ENCODE peak calls at places on chromosomes 2 and 18, in six cellular contexts. U is mesendoderm, O is foreskin fibroblast, H is astrocyte of the spinal cord, X is fibroblast of villous mesenchyme, T is SJSA1. S is an unnamed sample.
A peak's percentile ranks its signal among the peaks of the same experiment; 100 is the strongest.

GRCh38 chr2:237178396-237178795 is 92.7 kb downstream of the COPS8 start:
- DNase-seq in X (peak; percentile 97), H (peak; percentile 90), U (no peak), T (peak; percentile 93), O (peak; percentile 91), S (peak; percentile 82)

GRCh38 chr2:2546046-2546445 is 215.0 kb upstream of the MYT1L start:
- DNase-seq in X (no peak), H (no peak), U (no peak), T (no peak), O (no peak), S (no peak)

GRCh38 chr2:110713508-110714362 is 18.6 kb upstream of the ACOXL start:
- DNase-seq in U (peak; percentile 48), T (no peak), O (no peak), X (no peak), H (no peak), S (no peak)

GRCh38 chr2:8448822-8449577 is 232.9 kb upstream of the ID2 start:
- DNase-seq in T (no peak), U (no peak), H (no peak), O (no peak), X (no peak), S (no peak)

GRCh38 chr2:95010126-95010525 is 15.4 kb upstream of the MAL start:
- DNase-seq in U (no peak), H (no peak), O (no peak), X (no peak), T (no peak), S (no peak)

GRCh38 chr2:96264656-96265348 is 995 bp downstream of the TMEM127 start:
- DNase-seq in T (no peak), O (peak; percentile 69), X (peak; percentile 43), U (peak; percentile 38), H (peak; percentile 46), S (no peak)

GRCh38 chr18:27094621-27095020 is 90.5 kb downstream of the CHST9 start:
- DNase-seq in X (no peak), T (no peak), H (no peak), O (no peak), U (no peak), S (no peak)

GRCh38 chr2:188675391-188676011 is 298.7 kb upstream of the COL3A1 start:
- DNase-seq in O (peak; percentile 67), T (no peak), U (peak; percentile 50), H (peak; percentile 72), X (peak; percentile 55), S (peak; percentile 32)

GRCh38 chr18:41312241-41312590 is 642.8 kb upstream of the PIK3C3 start:
- DNase-seq in T (no peak), X (no peak), H (no peak), U (no peak), O (no peak), S (no peak)

GRCh38 chr2:33373986-33374385 is 102.5 kb upstream of the RASGRP3 start:
- DNase-seq in T (no peak), X (peak; percentile 85), H (peak; percentile 20), U (no peak), O (peak; percentile 92), S (peak; percentile 75)

GRCh38 chr2:19801367-19802087 is 100.3 kb downstream of the TTC32 start:
- DNase-seq in O (peak; percentile 99), X (peak; percentile 96), H (peak; percentile 98), U (no peak), T (peak; percentile 95), S (peak; percentile 98)

GRCh38 chr2:171703574-171704347 is 16.5 kb downstream of the DYNC1I2 start:
- DNase-seq in O (peak; percentile 66), U (peak; percentile 31), X (peak; percentile 57), T (no peak), H (peak; percentile 32), S (no peak)

GRCh38 chr2:2641541-2642410 is 310.7 kb upstream of the MYT1L start:
- DNase-seq in O (no peak), T (no peak), U (no peak), H (no peak), X (no peak), S (no peak)

GRCh38 chr2:142872900-142873724 is 4.4 kb upstream of the KYNU start:
- DNase-seq in H (peak; percentile 91), T (no peak), U (no peak), X (peak; percentile 89), O (peak; percentile 85), S (peak; percentile 89)

GRCh38 chr2:158795110-158795924 is at the start of gene DAPL1:
- DNase-seq in O (no peak), U (peak; percentile 81), T (no peak), X (no peak), H (no peak), S (no peak)

GRCh38 chr2:105854972-105855371 is 110.3 kb downstream of the NCK2 start:
- DNase-seq in T (no peak), U (no peak), O (no peak), H (no peak), X (no peak), S (no peak)

GRCh38 chr2:218311908-218312756 is 19.8 kb upstream of the TMBIM1 start:
- DNase-seq in H (no peak), T (no peak), O (no peak), X (peak; percentile 76), U (no peak), S (no peak)

GRCh38 chr2:204669386-204669785 is 124.1 kb downstream of the PARD3B start:
- DNase-seq in H (no peak), X (no peak), U (no peak), T (no peak), O (peak; percentile 28), S (no peak)

GRCh38 chr2:204670756-204671155 is 125.5 kb downstream of the PARD3B start:
- DNase-seq in T (no peak), X (no peak), H (no peak), O (no peak), U (no peak), S (no peak)

GRCh38 chr2:204678031-204678430 is 132.8 kb downstream of the PARD3B start:
- DNase-seq in T (no peak), X (no peak), H (no peak), U (no peak), O (no peak), S (no peak)

GRCh38 chr2:204670124-204670523 is 124.8 kb downstream of the PARD3B start:
- DNase-seq in U (no peak), O (no peak), X (peak; percentile 78), T (no peak), H (no peak), S (no peak)

GRCh38 chr2:204673877-204674276 is 128.6 kb downstream of the PARD3B start:
- DNase-seq in X (no peak), U (no peak), H (no peak), O (peak; percentile 71), T (no peak), S (no peak)
- H3K4me3 ChIP-seq in X (no peak overlapping the region), U (no peak overlapping the region), H (no peak overlapping the region), O (no peak overlapping the region), T (no peak overlapping the region), S (no peak overlapping the region)

DNA sequence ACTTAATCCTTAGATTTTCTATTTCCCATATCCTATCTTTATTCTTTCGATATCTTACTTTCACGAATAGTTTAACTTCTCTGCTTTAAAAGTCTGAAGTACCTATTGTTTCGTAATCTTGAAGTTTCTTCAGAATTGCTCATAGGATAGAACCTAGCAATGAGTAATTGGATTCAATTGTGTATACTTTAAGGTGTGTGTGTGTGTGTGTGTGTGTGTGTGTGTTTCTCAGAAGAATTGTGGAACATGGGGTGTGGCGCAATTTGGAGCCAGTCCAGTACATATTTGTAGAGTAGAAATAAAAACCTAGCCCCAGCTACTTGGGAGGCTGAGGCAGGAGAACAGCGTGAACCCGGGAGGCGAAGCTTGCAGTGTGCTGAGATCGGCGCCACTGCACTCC is 897.6 kb downstream of the BCL11A start:
- DNase-seq in U (no peak), O (no peak), X (no peak), H (no peak), T (no peak), S (no peak)
- H3K4me3 ChIP-seq in U (no peak overlapping the region), O (no peak overlapping the region), X (no peak overlapping the region), H (no peak overlapping the region), T (no peak overlapping the region), S (no peak overlapping the region)

GRCh38 chr2:241315879-241316700 is at the start of gene SEPTIN2:
- DNase-seq in H (peak; percentile 74), U (peak; percentile 80), X (peak; percentile 61), O (no peak), T (peak; percentile 80), S (peak; percentile 2)
- H3K4me3 ChIP-seq in H (peak within 1 kb of the TSS; percentile 90), U (peak within 1 kb of the TSS; percentile 99), X (peak within 1 kb of the TSS; percentile 91), O (peak within 1 kb of the TSS; percentile 77), T (peak within 1 kb of the TSS; percentile 63), S (peak within 1 kb of the TSS; percentile 96)

GRCh38 chr18:79896746-79897145 is 54.7 kb downstream of the SLC66A2 start:
- DNase-seq in H (no peak), T (no peak), U (no peak), O (no peak), X (no peak), S (no peak)
- H3K4me3 ChIP-seq in H (no peak overlapping the region), T (no peak overlapping the region), U (no peak overlapping the region), O (no peak overlapping the region), X (no peak overlapping the region), S (no peak overlapping the region)

S was measured in skeletal muscle cell.